ENCODE peak calls at places on chromosomes 5 and 9, in ten cellular contexts. P is A549, S is ovary, M is stomach, V is transverse colon, Q is sigmoid colon, E is K562, L is H1, Y is suprapubic skin, O is upper lobe of left lung. U is an unnamed sample.

GRCh38 chr5:101424530-101425175 is 521.6 kb upstream of the ST8SIA4 start:
- DNase-seq in M (no peak), V (no peak), L (no peak), E (no peak), O (no peak), S (no peak), Y (no peak), P (peak), Q (no peak), U (no peak)

GRCh38 chr5:150043657-150044333 is 42.6 kb downstream of the CSF1R start:
- DNase-seq in E (no peak), P (no peak), O (no peak), S (no peak), Y (no peak), Q (no peak), V (peak), M (no peak), L (no peak), U (no peak)

GRCh38 chr5:368162-369084 is 46.9 kb downstream of the AHRR start:
- DNase-seq in E (no peak), M (no peak), L (peak), V (peak), O (peak), Y (peak), S (no peak), Q (no peak), P (no peak), U (peak)

GRCh38 chr9:35906923-35907699 is 1.1 kb downstream of the HRCT1 start:
- DNase-seq in S (peak), M (no peak), Y (no peak), L (no peak), E (no peak), O (peak), P (peak), V (peak), Q (peak), U (peak)

GRCh38 chr9:98516897-98517503 is 191.7 kb downstream of the GABBR2 start:
- DNase-seq in O (no peak), Y (no peak), V (no peak), M (no peak), L (no peak), E (no peak), Q (no peak), S (no peak), P (no peak), U (no peak)

GRCh38 chr5:72209515-72210115 is 102.3 kb downstream of the MAP1B start:
- DNase-seq in Q (peak), P (no peak), L (no peak), V (no peak), S (no peak), O (no peak), E (no peak), M (no peak), Y (no peak), U (no peak)

GRCh38 chr5:95555553-95555952 is 652 bp downstream of the ARSK start:
- DNase-seq in Y (no peak), Q (no peak), O (no peak), M (no peak), P (no peak), L (no peak), E (no peak), V (no peak), S (no peak), U (no peak)

GRCh38 chr5:40409600-40409999 is 270.1 kb upstream of the PTGER4 start:
- DNase-seq in E (no peak), V (no peak), L (no peak), P (no peak), Q (no peak), M (no peak), O (no peak), S (no peak), Y (no peak), U (no peak)

GRCh38 chr9:35258665-35259474 is 97.1 kb downstream of the UNC13B start:
- DNase-seq in O (no peak), P (peak), L (no peak), E (no peak), M (peak), Q (peak), V (peak), S (peak), Y (peak), U (peak)

GRCh38 chr9:13688223-13688989 is 408.9 kb upstream of the MPDZ start:
- DNase-seq in L (peak), S (no peak), E (no peak), Q (no peak), P (no peak), M (no peak), O (no peak), Y (no peak), V (no peak), U (no peak)

GRCh38 chr9:118170032-118170955 is 466.1 kb downstream of the TLR4 start:
- DNase-seq in P (peak), M (no peak), V (peak), L (peak), O (no peak), E (peak), Y (no peak), Q (no peak), S (no peak), U (no peak)

GRCh38 chr5:21071421-21071820 is 1083.4 kb upstream of the CDH18 start:
- DNase-seq in V (no peak), M (no peak), Y (no peak), L (no peak), Q (no peak), O (no peak), S (no peak), E (no peak), P (no peak), U (no peak)

GRCh38 chr9:134778841-134779411 is 101.7 kb upstream of the FCN2 start:
- DNase-seq in E (peak), V (peak), M (peak), P (peak), S (peak), Y (no peak), L (peak), Q (peak), O (no peak), U (peak)

GRCh38 chr9:105191508-105192118 is 52.8 kb upstream of the SLC44A1 start:
- DNase-seq in V (no peak), P (peak), Y (no peak), S (no peak), Q (no peak), O (no peak), M (no peak), L (no peak), E (no peak), U (peak)

GRCh38 chr9:89422151-89422918 is 75.6 kb downstream of the SEMA4D start:
- DNase-seq in E (no peak), Q (no peak), P (no peak), M (no peak), S (no peak), Y (no peak), V (no peak), O (peak), L (no peak), U (no peak)

GRCh38 chr5:96459313-96460109 is 26.5 kb upstream of the PCSK1 start:
- DNase-seq in E (no peak), V (no peak), Q (no peak), O (no peak), Y (no peak), M (no peak), S (no peak), P (no peak), L (no peak), U (no peak)

GRCh38 chr5:120447706-120448239 is 16.3 kb upstream of the PRR16 start:
- DNase-seq in V (no peak), Y (no peak), E (no peak), S (no peak), L (no peak), O (no peak), P (no peak), M (no peak), Q (no peak), U (no peak)

GRCh38 chr9:75903785-75904360 is 13.4 kb downstream of the PCSK5 start:
- DNase-seq in P (peak), O (no peak), V (peak), M (no peak), S (peak), E (no peak), Q (peak), L (no peak), Y (no peak), U (no peak)

GRCh38 chr5:147835386-147835798 is 3.9 kb upstream of the SPINK1 start:
- DNase-seq in Y (no peak), P (peak), L (no peak), Q (no peak), M (no peak), S (no peak), V (no peak), O (no peak), E (no peak), U (no peak)

GRCh38 chr5:59798862-59799667 is 94.5 kb downstream of the PDE4D start:
- DNase-seq in S (no peak), P (peak), M (no peak), Q (no peak), V (peak), E (no peak), Y (no peak), L (no peak), O (no peak), U (no peak)

GRCh38 chr5:176823076-176823481 is 12.7 kb downstream of the UNC5A start:
- DNase-seq in Q (no peak), Y (no peak), L (no peak), M (no peak), E (no peak), O (no peak), S (no peak), V (no peak), P (no peak), U (no peak)

GRCh38 chr9:110659891-110660541 is 8.6 kb upstream of the MUSK start:
- DNase-seq in Y (no peak), L (no peak), E (no peak), S (no peak), V (no peak), Q (no peak), P (no peak), O (no peak), M (no peak), U (no peak)

GRCh38 chr5:141811287-141812155 is 66.7 kb downstream of the PCDH1 start:
- DNase-seq in S (peak), E (peak), Y (no peak), L (peak), O (peak), V (no peak), Q (no peak), M (no peak), P (no peak), U (no peak)

GRCh38 chr5:554284-554988 is 30.2 kb upstream of the SLC9A3 start:
- DNase-seq in P (no peak), S (peak), Q (peak), L (no peak), M (no peak), E (no peak), Y (peak), V (no peak), O (no peak), U (no peak)

GRCh38 chr9:93124793-93125192 is 9.3 kb downstream of the NINJ1 start:
- DNase-seq in Y (peak), L (no peak), V (peak), O (peak), Q (peak), E (no peak), P (no peak), M (no peak), S (no peak), U (peak)

GRCh38 chr5:52469420-52469819 is 318.3 kb upstream of the ITGA1 start:
- DNase-seq in V (no peak), P (no peak), Q (no peak), S (no peak), Y (no peak), L (no peak), O (no peak), E (no peak), M (no peak), U (no peak)

GRCh38 chr5:151647320-151647861 is 39.3 kb downstream of the SPARC start:
- DNase-seq in P (no peak), L (no peak), V (no peak), Y (no peak), M (no peak), O (no peak), S (no peak), E (no peak), Q (no peak), U (no peak)

GRCh38 chr5:36138900-36139683 is 12.6 kb downstream of the LMBRD2 start:
- DNase-seq in O (peak), Q (no peak), Y (no peak), M (no peak), P (peak), L (no peak), S (no peak), V (no peak), E (no peak), U (no peak)

GRCh38 chr9:100011062-100011681 is 87.6 kb downstream of the ERP44 start:
- DNase-seq in Y (no peak), M (no peak), L (no peak), Q (no peak), O (no peak), P (peak), V (no peak), S (no peak), E (peak), U (no peak)

GRCh38 chr9:135544981-135545635 is 818 bp upstream of the OBP2A start:
- DNase-seq in Y (peak), M (peak), Q (peak), L (no peak), P (no peak), E (no peak), O (peak), V (no peak), S (no peak), U (no peak)

GRCh38 chr9:106920091-106920490 is 57.1 kb downstream of the ZNF462 start:
- DNase-seq in S (no peak), L (no peak), Q (no peak), P (no peak), V (no peak), Y (no peak), E (no peak), M (no peak), O (no peak), U (no peak)
- H3K27ac ChIP-seq in S (peak), L (no peak), Q (peak), P (peak), V (peak), Y (peak), E (no peak), M (no peak), O (peak), U (peak)

GRCh38 chr5:137269297-137269696 is 229.8 kb downstream of the SPOCK1 start:
- DNase-seq in P (no peak), E (no peak), S (no peak), M (no peak), L (no peak), Y (no peak), Q (no peak), V (no peak), O (no peak), U (no peak)

GRCh38 chr5:137272831-137273230 is 226.3 kb downstream of the SPOCK1 start:
- DNase-seq in Q (no peak), O (no peak), S (no peak), Y (no peak), P (no peak), M (no peak), E (no peak), V (no peak), L (no peak), U (no peak)

GRCh38 chr5:137268646-137269045 is 230.5 kb downstream of the SPOCK1 start:
- DNase-seq in Q (no peak), M (no peak), V (no peak), L (no peak), O (no peak), P (no peak), E (no peak), S (no peak), Y (no peak), U (no peak)

GRCh38 chr5:137269886-137270285 is 229.2 kb downstream of the SPOCK1 start:
- DNase-seq in Y (no peak), E (no peak), O (no peak), S (no peak), L (no peak), V (no peak), M (no peak), P (no peak), Q (no peak), U (no peak)

DNA sequence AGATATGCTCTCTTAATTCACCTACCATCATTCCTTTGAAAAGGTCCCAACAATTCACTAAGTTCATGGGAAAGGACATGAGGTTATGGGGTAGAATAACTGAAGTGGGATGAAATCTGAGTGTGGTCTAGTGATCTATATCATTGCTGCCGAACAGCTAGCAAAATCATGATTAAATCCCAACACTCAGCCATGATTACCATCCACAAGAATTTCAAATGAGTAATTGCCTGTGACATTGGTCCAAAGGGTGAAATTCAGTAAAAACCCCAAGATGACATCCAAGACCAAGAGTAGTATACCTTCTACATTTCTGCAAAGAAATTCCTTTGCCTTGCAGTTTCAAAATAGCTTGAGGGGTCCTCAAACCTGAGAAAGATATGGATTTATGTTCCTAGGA is 225.6 kb downstream of the SPOCK1 start:
- DNase-seq in V (no peak), Y (no peak), P (no peak), E (no peak), O (no peak), M (no peak), L (no peak), Q (no peak), S (no peak), U (no peak)
- TF ChIP-seq EP300 in V (no peak), Y (no peak), P (no peak), E (no peak), O (no peak), M (no peak), L (no peak), Q (no peak), S (no peak), U (no peak)

DNA sequence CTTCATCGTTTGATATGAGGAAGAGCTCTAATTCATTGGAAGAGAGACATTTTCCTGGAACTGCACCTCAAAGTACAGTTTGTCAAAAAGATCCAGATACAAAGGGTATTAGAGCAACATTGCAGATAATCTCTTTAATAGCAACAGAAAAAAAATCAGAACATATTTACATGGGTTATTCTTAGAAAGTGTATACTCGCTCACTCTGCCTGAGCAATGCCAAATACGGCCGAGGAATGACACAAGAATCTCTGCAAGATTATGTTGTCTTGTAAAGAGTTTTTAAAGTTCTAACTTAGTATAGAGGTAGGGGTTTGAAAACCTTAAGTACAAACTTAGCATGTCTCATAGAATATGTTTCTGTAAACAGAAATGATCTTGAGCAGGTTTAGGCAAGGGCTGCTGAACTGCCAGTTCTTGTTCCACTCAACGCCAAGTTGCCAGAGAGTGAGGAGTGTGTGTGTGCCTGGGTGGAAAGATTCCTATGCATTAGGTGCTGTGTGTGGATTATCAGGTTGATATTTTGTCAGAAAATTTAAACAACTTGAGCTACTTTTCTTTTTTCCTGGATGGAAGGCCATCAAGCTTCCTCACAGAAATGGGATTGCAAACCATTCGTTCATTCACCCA is 41.8 kb upstream of the ERCC6L2 start:
- DNase-seq in M (no peak), S (no peak), E (no peak), L (no peak), Y (no peak), Q (no peak), P (no peak), V (no peak), O (no peak), U (no peak)
- H3K27ac ChIP-seq in M (no peak), S (no peak), E (no peak), L (no peak), Y (no peak), Q (peak), P (no peak), V (peak), O (no peak), U (no peak)

GRCh38 chr9:133615897-133616188 is 6.7 kb upstream of the FAM163B start:
- DNase-seq in S (no peak), O (no peak), Q (no peak), P (no peak), E (no peak), Y (no peak), L (no peak), V (no peak), M (no peak), U (no peak)

GRCh38 chr9:133616643-133617405 is 7.6 kb upstream of the FAM163B start:
- DNase-seq in Q (no peak), Y (no peak), E (no peak), V (no peak), L (no peak), O (no peak), S (no peak), M (no peak), P (no peak), U (no peak)

GRCh38 chr9:133618726-133619125 is 9.5 kb upstream of the FAM163B start:
- DNase-seq in P (no peak), E (no peak), Y (no peak), V (no peak), Q (no peak), S (no peak), O (no peak), M (no peak), L (no peak), U (no peak)

GRCh38 chr9:133621868-133622267 is 12.7 kb upstream of the FAM163B start:
- DNase-seq in V (no peak), Y (no peak), Q (no peak), L (no peak), P (no peak), O (no peak), S (no peak), M (no peak), E (no peak), U (no peak)

DNA sequence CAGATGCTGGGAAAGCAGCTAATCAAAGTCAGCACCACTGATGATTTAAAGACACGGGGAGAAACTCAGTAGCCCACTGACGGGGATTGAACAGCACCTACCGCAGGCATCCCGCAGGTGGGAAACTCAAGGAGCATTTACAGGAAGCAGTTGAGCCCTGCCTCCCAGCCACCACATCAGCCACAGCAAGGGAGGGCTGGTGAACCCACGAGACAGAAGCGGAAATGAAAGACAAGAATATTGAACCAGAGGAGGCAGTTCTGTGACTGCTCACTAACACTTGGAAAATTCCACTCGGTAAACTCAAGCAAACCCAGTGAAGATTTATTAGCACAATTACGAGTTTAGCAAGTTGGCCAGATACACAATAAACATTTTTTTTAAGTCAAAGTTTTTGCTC is 10.6 kb upstream of the FAM163B start:
- DNase-seq in P (no peak), L (no peak), M (no peak), Y (no peak), S (no peak), V (peak), Q (no peak), O (no peak), E (no peak), U (no peak)
- TF ChIP-seq EP300 in P (no peak), L (no peak), M (no peak), Y (no peak), S (no peak), V (no peak), Q (no peak), O (no peak), E (no peak), U (no peak)

GRCh38 chr5:135400866-135401265 is 1.8 kb upstream of the MACROH2A1 start:
- DNase-seq in P (no peak), M (no peak), S (no peak), V (no peak), L (no peak), Y (no peak), O (no peak), E (no peak), Q (no peak), U (no peak)
- H3K27ac ChIP-seq in P (no peak), M (no peak), S (no peak), V (no peak), L (no peak), Y (no peak), O (no peak), E (no peak), Q (no peak), U (peak)

DNA sequence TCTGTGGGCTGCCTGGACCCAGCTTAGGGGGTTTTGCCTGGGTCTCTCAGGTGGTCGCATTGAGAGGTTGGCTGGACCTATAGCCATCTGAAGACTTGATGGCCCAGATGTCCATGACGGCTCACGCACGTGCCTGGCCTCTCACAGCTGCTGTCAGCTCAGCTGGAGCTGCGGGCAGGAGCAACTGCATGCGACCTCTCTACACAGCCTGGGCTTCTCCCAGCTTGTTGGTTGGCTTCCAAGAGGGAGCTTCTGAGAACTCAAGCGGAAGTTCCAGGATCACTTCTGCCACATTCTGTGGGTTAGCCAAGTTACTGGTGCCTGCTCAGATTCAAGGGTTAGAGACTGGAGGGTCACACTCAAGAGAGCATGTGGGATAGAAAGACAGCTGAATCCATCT is 99.2 kb downstream of the DAPK1 start:
- DNase-seq in L (no peak), Y (no peak), O (peak), Q (peak), S (peak), E (no peak), V (peak), M (peak), P (no peak), U (no peak)
- TF ChIP-seq EP300 in L (no peak), Y (no peak), O (no peak), Q (no peak), S (no peak), E (no peak), V (no peak), M (no peak), P (no peak), U (no peak)

U was measured in tibial nerve.